ENCODE peak calls at places on chromosomes 2 and 18, in six cellular contexts. One of them, this sample, is unnamed.

GRCh38 chr18:28382215-28382879 is 205.4 kb upstream of the CDH2 start:
- DNase-seq in CD4-positive, alpha-beta T cell: no peak
- DNase-seq in fibroblast of lung: no peak
- DNase-seq in SJSA1: no peak
- DNase-seq in endodermal cell: no peak
- DNase-seq in naive thymus-derived CD8-positive, alpha-beta T cell: no peak
- DNase-seq in this sample: no peak

GRCh38 chr2:128452536-128453530 is 134.2 kb upstream of the HS6ST1 start:
- DNase-seq in fibroblast of lung: no peak
- DNase-seq in endodermal cell: peak
- DNase-seq in naive thymus-derived CD8-positive, alpha-beta T cell: no peak
- DNase-seq in CD4-positive, alpha-beta T cell: no peak
- DNase-seq in SJSA1: peak
- DNase-seq in this sample: no peak

GRCh38 chr2:1653956-1654695 is 90.2 kb downstream of the PXDN start:
- DNase-seq in CD4-positive, alpha-beta T cell: no peak
- DNase-seq in endodermal cell: peak
- DNase-seq in SJSA1: peak
- DNase-seq in fibroblast of lung: peak
- DNase-seq in naive thymus-derived CD8-positive, alpha-beta T cell: no peak
- DNase-seq in this sample: no peak

GRCh38 chr2:73594241-73594640 is 48.0 kb downstream of the NAT8 start:
- DNase-seq in SJSA1: no peak
- DNase-seq in CD4-positive, alpha-beta T cell: no peak
- DNase-seq in endodermal cell: no peak
- DNase-seq in fibroblast of lung: no peak
- DNase-seq in naive thymus-derived CD8-positive, alpha-beta T cell: no peak
- DNase-seq in this sample: no peak

GRCh38 chr2:20584045-20584636 is 66.8 kb downstream of the HS1BP3 start:
- DNase-seq in fibroblast of lung: no peak
- DNase-seq in endodermal cell: no peak
- DNase-seq in CD4-positive, alpha-beta T cell: no peak
- DNase-seq in naive thymus-derived CD8-positive, alpha-beta T cell: no peak
- DNase-seq in SJSA1: no peak
- DNase-seq in this sample: no peak

GRCh38 chr18:28767781-28768211 is 590.9 kb upstream of the CDH2 start:
- DNase-seq in fibroblast of lung: peak
- DNase-seq in endodermal cell: no peak
- DNase-seq in SJSA1: no peak
- DNase-seq in CD4-positive, alpha-beta T cell: no peak
- DNase-seq in naive thymus-derived CD8-positive, alpha-beta T cell: no peak
- DNase-seq in this sample: no peak

GRCh38 chr2:166238176-166238575 is 110.4 kb upstream of the SCN1A start:
- DNase-seq in fibroblast of lung: peak
- DNase-seq in SJSA1: no peak
- DNase-seq in naive thymus-derived CD8-positive, alpha-beta T cell: no peak
- DNase-seq in endodermal cell: no peak
- DNase-seq in CD4-positive, alpha-beta T cell: no peak
- DNase-seq in this sample: no peak

GRCh38 chr2:172442072-172442895 is 14.9 kb downstream of the ITGA6 start:
- DNase-seq in SJSA1: peak
- DNase-seq in endodermal cell: no peak
- DNase-seq in CD4-positive, alpha-beta T cell: no peak
- DNase-seq in naive thymus-derived CD8-positive, alpha-beta T cell: no peak
- DNase-seq in fibroblast of lung: peak
- DNase-seq in this sample: no peak

GRCh38 chr2:186949716-186950256 is 100.8 kb upstream of the ZSWIM2 start:
- DNase-seq in endodermal cell: no peak
- DNase-seq in fibroblast of lung: no peak
- DNase-seq in naive thymus-derived CD8-positive, alpha-beta T cell: no peak
- DNase-seq in CD4-positive, alpha-beta T cell: no peak
- DNase-seq in SJSA1: no peak
- DNase-seq in this sample: no peak

GRCh38 chr18:31399336-31400032 is 22.9 kb downstream of the DSG4 start:
- DNase-seq in naive thymus-derived CD8-positive, alpha-beta T cell: no peak
- DNase-seq in SJSA1: no peak
- DNase-seq in CD4-positive, alpha-beta T cell: no peak
- DNase-seq in endodermal cell: no peak
- DNase-seq in fibroblast of lung: no peak
- DNase-seq in this sample: no peak

GRCh38 chr2:150732064-150732463 is 244.6 kb upstream of the RND3 start:
- DNase-seq in endodermal cell: no peak
- DNase-seq in naive thymus-derived CD8-positive, alpha-beta T cell: no peak
- DNase-seq in CD4-positive, alpha-beta T cell: no peak
- DNase-seq in fibroblast of lung: peak
- DNase-seq in SJSA1: no peak
- DNase-seq in this sample: no peak

GRCh38 chr2:81396417-81397019 is 1092.0 kb upstream of the LRRTM1 start:
- DNase-seq in fibroblast of lung: no peak
- DNase-seq in SJSA1: no peak
- DNase-seq in CD4-positive, alpha-beta T cell: no peak
- DNase-seq in endodermal cell: peak
- DNase-seq in naive thymus-derived CD8-positive, alpha-beta T cell: no peak
- DNase-seq in this sample: no peak

GRCh38 chr2:235135990-235136561 is 184.3 kb downstream of the SH3BP4 start:
- DNase-seq in SJSA1: peak
- DNase-seq in naive thymus-derived CD8-positive, alpha-beta T cell: peak
- DNase-seq in CD4-positive, alpha-beta T cell: peak
- DNase-seq in endodermal cell: peak
- DNase-seq in fibroblast of lung: peak
- DNase-seq in this sample: no peak

GRCh38 chr2:2590141-2590540 is 259.1 kb upstream of the MYT1L start:
- DNase-seq in SJSA1: peak
- DNase-seq in endodermal cell: peak
- DNase-seq in fibroblast of lung: no peak
- DNase-seq in naive thymus-derived CD8-positive, alpha-beta T cell: no peak
- DNase-seq in CD4-positive, alpha-beta T cell: no peak
- DNase-seq in this sample: no peak

GRCh38 chr18:44564922-44565321 is 115.8 kb upstream of the SETBP1 start:
- DNase-seq in SJSA1: no peak
- DNase-seq in naive thymus-derived CD8-positive, alpha-beta T cell: no peak
- DNase-seq in CD4-positive, alpha-beta T cell: no peak
- DNase-seq in endodermal cell: peak
- DNase-seq in fibroblast of lung: peak
- DNase-seq in this sample: no peak

GRCh38 chr2:45771251-45771650 is 119.8 kb downstream of the PRKCE start:
- DNase-seq in endodermal cell: peak
- DNase-seq in fibroblast of lung: peak
- DNase-seq in SJSA1: no peak
- DNase-seq in naive thymus-derived CD8-positive, alpha-beta T cell: no peak
- DNase-seq in CD4-positive, alpha-beta T cell: no peak
- DNase-seq in this sample: no peak

GRCh38 chr2:17934721-17935120 is 56.3 kb downstream of the KCNS3 start:
- DNase-seq in naive thymus-derived CD8-positive, alpha-beta T cell: no peak
- DNase-seq in CD4-positive, alpha-beta T cell: no peak
- DNase-seq in SJSA1: no peak
- DNase-seq in fibroblast of lung: peak
- DNase-seq in endodermal cell: no peak
- DNase-seq in this sample: no peak

GRCh38 chr2:96951125-96951654 is 35.2 kb downstream of the FAM178B start:
- DNase-seq in naive thymus-derived CD8-positive, alpha-beta T cell: peak
- DNase-seq in SJSA1: peak
- DNase-seq in fibroblast of lung: peak
- DNase-seq in endodermal cell: peak
- DNase-seq in CD4-positive, alpha-beta T cell: peak
- DNase-seq in this sample: peak

GRCh38 chr18:60537074-60537473 is 164.5 kb upstream of the MC4R start:
- DNase-seq in naive thymus-derived CD8-positive, alpha-beta T cell: no peak
- DNase-seq in SJSA1: no peak
- DNase-seq in CD4-positive, alpha-beta T cell: no peak
- DNase-seq in endodermal cell: no peak
- DNase-seq in fibroblast of lung: peak
- DNase-seq in this sample: no peak

GRCh38 chr2:99607454-99607853 is 117.6 kb upstream of the REV1 start:
- DNase-seq in CD4-positive, alpha-beta T cell: no peak
- DNase-seq in endodermal cell: no peak
- DNase-seq in SJSA1: no peak
- DNase-seq in fibroblast of lung: no peak
- DNase-seq in naive thymus-derived CD8-positive, alpha-beta T cell: no peak
- DNase-seq in this sample: no peak

GRCh38 chr2:102540882-102541281 is 67.9 kb downstream of the SLC9A4 start:
- DNase-seq in fibroblast of lung: no peak
- DNase-seq in SJSA1: no peak
- DNase-seq in CD4-positive, alpha-beta T cell: no peak
- DNase-seq in naive thymus-derived CD8-positive, alpha-beta T cell: no peak
- DNase-seq in endodermal cell: no peak
- DNase-seq in this sample: no peak

GRCh38 chr2:1856922-1857321 is 112.6 kb upstream of the PXDN start:
- DNase-seq in SJSA1: no peak
- DNase-seq in CD4-positive, alpha-beta T cell: no peak
- DNase-seq in endodermal cell: no peak
- DNase-seq in fibroblast of lung: peak
- DNase-seq in naive thymus-derived CD8-positive, alpha-beta T cell: no peak
- DNase-seq in this sample: no peak

GRCh38 chr2:204135752-204136151 is 199.2 kb downstream of the ICOS start:
- DNase-seq in naive thymus-derived CD8-positive, alpha-beta T cell: no peak
- DNase-seq in SJSA1: no peak
- DNase-seq in fibroblast of lung: no peak
- DNase-seq in endodermal cell: no peak
- DNase-seq in CD4-positive, alpha-beta T cell: no peak
- DNase-seq in this sample: no peak

GRCh38 chr2:113167115-113167932 is 6.4 kb upstream of the PSD4 start:
- DNase-seq in SJSA1: no peak
- DNase-seq in naive thymus-derived CD8-positive, alpha-beta T cell: no peak
- DNase-seq in CD4-positive, alpha-beta T cell: no peak
- DNase-seq in endodermal cell: no peak
- DNase-seq in fibroblast of lung: no peak
- DNase-seq in this sample: no peak

This sample was measured in anterior cingulate cortex.